ENCODE peak calls at places on chromosomes 6 and 20, in nine cellular contexts. O is occipital lobe; M is AML-193; H is tibial artery; K is heart right ventricle; C is epithelial cell of esophagus; B is stimulated activated naive B cell treated with anti-CD40 and anti-IgM and Interleukin-4, amounts not matched to agents 10 μg/mL and 1 μg/mL and 100 μg/mL, for 72 hours; F is HFFc6; Z is CD8-positive, alpha-beta T cell. L is an unnamed sample.

GRCh38 chr20:31543966-31544598 is 29.8 kb downstream of the HM13 start:
- DNase-seq in M (no peak), O (no peak), C (peak), B (no peak), H (no peak), Z (no peak), F (peak), K (no peak), L (no peak)

GRCh38 chr20:24783631-24784492 is 165.2 kb upstream of the CST7 start:
- DNase-seq in H (no peak), F (no peak), K (no peak), Z (no peak), B (no peak), O (no peak), C (no peak), M (no peak), L (no peak)

GRCh38 chr6:52253494-52253893 is 9.2 kb upstream of the IL17F start:
- DNase-seq in M (no peak), O (no peak), C (peak), K (no peak), Z (no peak), B (no peak), H (no peak), F (no peak), L (no peak)

GRCh38 chr6:4059115-4059777 is 19.7 kb downstream of the FAM217A start:
- DNase-seq in M (peak), H (no peak), K (no peak), O (no peak), C (peak), F (peak), B (no peak), Z (peak), L (peak)

GRCh38 chr20:56359212-56360132 is 698 bp downstream of the FAM210B start:
- DNase-seq in K (peak), O (no peak), C (peak), M (peak), H (peak), B (no peak), F (peak), Z (no peak), L (peak)

GRCh38 chr20:62907377-62908317 is 18.7 kb downstream of the DIDO1 start:
- DNase-seq in F (no peak), C (no peak), O (no peak), H (no peak), Z (no peak), B (no peak), K (no peak), M (no peak), L (no peak)

GRCh38 chr6:46815130-46815529 is 21.9 kb downstream of the MEP1A start:
- DNase-seq in C (peak), M (no peak), Z (no peak), F (no peak), B (no peak), K (no peak), O (no peak), H (no peak), L (no peak)

GRCh38 chr6:37675606-37676005 is 22.1 kb downstream of the MDGA1 start:
- DNase-seq in F (no peak), O (no peak), M (no peak), B (no peak), K (no peak), H (no peak), C (no peak), Z (no peak), L (no peak)

GRCh38 chr20:62534526-62535221 is 58.9 kb upstream of the GATA5 start:
- DNase-seq in O (no peak), H (no peak), Z (no peak), C (no peak), M (no peak), K (no peak), F (no peak), B (no peak), L (no peak)

L was measured in naive thymus-derived CD4-positive, alpha-beta T cell.